ENCODE peak calls at places on chromosome 2, in five cellular contexts. One of them, this sample, is unnamed.

GRCh38 chr2:44549099-44549471 is 187.3 kb downstream of the CAMKMT start:
- DNase-seq in IMR-90: peak; percentile 78
- DNase-seq in H1: no peak
- DNase-seq in neuronal stem cell: no peak
- DNase-seq in mesenchymal stem cell: peak; percentile 67
- DNase-seq in this sample: peak; percentile 74

GRCh38 chr2:14492920-14493503 is 139.5 kb upstream of the LRATD1 start:
- DNase-seq in IMR-90: peak; percentile 96
- DNase-seq in H1: no peak
- DNase-seq in neuronal stem cell: peak; percentile 38
- DNase-seq in mesenchymal stem cell: peak; percentile 78
- DNase-seq in this sample: peak; percentile 29

GRCh38 chr2:241142593-241142992 is 6.7 kb downstream of the PASK start:
- DNase-seq in IMR-90: no peak
- DNase-seq in H1: no peak
- DNase-seq in neuronal stem cell: no peak
- DNase-seq in mesenchymal stem cell: no peak
- DNase-seq in this sample: no peak

GRCh38 chr2:220660277-220661155 is 911.6 kb downstream of the EPHA4 start:
- DNase-seq in IMR-90: no peak
- DNase-seq in H1: no peak
- DNase-seq in neuronal stem cell: no peak
- DNase-seq in mesenchymal stem cell: no peak
- DNase-seq in this sample: no peak

GRCh38 chr2:100786297-100786658 is 33.7 kb upstream of the NPAS2 start:
- DNase-seq in IMR-90: peak; percentile 82
- DNase-seq in H1: no peak
- DNase-seq in neuronal stem cell: no peak
- DNase-seq in mesenchymal stem cell: peak; percentile 34
- DNase-seq in this sample: no peak

GRCh38 chr2:112547333-112547732 is 5.1 kb downstream of the POLR1B start:
- DNase-seq in IMR-90: peak; percentile 67
- DNase-seq in H1: no peak
- DNase-seq in neuronal stem cell: no peak
- DNase-seq in mesenchymal stem cell: peak; percentile 22
- DNase-seq in this sample: no peak

GRCh38 chr2:241561811-241562210 is 3.3 kb downstream of the BOK start:
- DNase-seq in IMR-90: peak; percentile 80
- DNase-seq in H1: no peak
- DNase-seq in neuronal stem cell: no peak
- DNase-seq in mesenchymal stem cell: peak; percentile 67
- DNase-seq in this sample: peak; percentile 39

GRCh38 chr2:225244933-225245332 is 154.6 kb upstream of the NYAP2 start:
- DNase-seq in IMR-90: no peak
- DNase-seq in H1: no peak
- DNase-seq in neuronal stem cell: no peak
- DNase-seq in mesenchymal stem cell: no peak
- DNase-seq in this sample: no peak

GRCh38 chr2:239956818-239957261 is 68.3 kb downstream of the NDUFA10 start:
- DNase-seq in IMR-90: no peak
- DNase-seq in H1: no peak
- DNase-seq in neuronal stem cell: no peak
- DNase-seq in mesenchymal stem cell: no peak
- DNase-seq in this sample: no peak

GRCh38 chr2:54924121-54924520 is 126.1 kb downstream of the RTN4 start:
- DNase-seq in IMR-90: no peak
- DNase-seq in H1: no peak
- DNase-seq in neuronal stem cell: no peak
- DNase-seq in mesenchymal stem cell: no peak
- DNase-seq in this sample: no peak

GRCh38 chr2:174892546-174892945 is 112.6 kb downstream of the CHN1 start:
- DNase-seq in IMR-90: no peak
- DNase-seq in H1: no peak
- DNase-seq in neuronal stem cell: no peak
- DNase-seq in mesenchymal stem cell: no peak
- DNase-seq in this sample: no peak

GRCh38 chr2:11329759-11330158 is 14.7 kb downstream of the ROCK2 start:
- DNase-seq in IMR-90: peak; percentile 68
- DNase-seq in H1: no peak
- DNase-seq in neuronal stem cell: no peak
- DNase-seq in mesenchymal stem cell: no peak
- DNase-seq in this sample: no peak

GRCh38 chr2:234771985-234772774 is 179.6 kb upstream of the SH3BP4 start:
- DNase-seq in IMR-90: peak; percentile 27
- DNase-seq in H1: no peak
- DNase-seq in neuronal stem cell: no peak
- DNase-seq in mesenchymal stem cell: peak; percentile 55
- DNase-seq in this sample: peak; percentile 40

GRCh38 chr2:232293191-232293590 is 85.4 kb upstream of the ALPP start:
- DNase-seq in IMR-90: no peak
- DNase-seq in H1: no peak
- DNase-seq in neuronal stem cell: no peak
- DNase-seq in mesenchymal stem cell: no peak
- DNase-seq in this sample: peak; percentile 56

GRCh38 chr2:242031481-242032019 is 162.0 kb downstream of the RTP5 start:
- DNase-seq in IMR-90: peak; percentile 95
- DNase-seq in H1: peak; percentile 14
- DNase-seq in neuronal stem cell: no peak
- DNase-seq in mesenchymal stem cell: peak; percentile 91
- DNase-seq in this sample: no peak

GRCh38 chr2:240604291-240604938 is 17.9 kb downstream of the CAPN10 start:
- DNase-seq in IMR-90: peak; percentile 49
- DNase-seq in H1: no peak
- DNase-seq in neuronal stem cell: no peak
- DNase-seq in mesenchymal stem cell: peak; percentile 73
- DNase-seq in this sample: peak; percentile 65

GRCh38 chr2:237888389-237888788 is 29.0 kb downstream of the RAMP1 start:
- DNase-seq in IMR-90: peak; percentile 85
- DNase-seq in H1: no peak
- DNase-seq in neuronal stem cell: no peak
- DNase-seq in mesenchymal stem cell: peak; percentile 79
- DNase-seq in this sample: no peak

GRCh38 chr2:167929461-167929860 is 317.9 kb downstream of the STK39 start:
- DNase-seq in IMR-90: no peak
- DNase-seq in H1: no peak
- DNase-seq in neuronal stem cell: no peak
- DNase-seq in mesenchymal stem cell: no peak
- DNase-seq in this sample: no peak

GRCh38 chr2:1717129-1717528 is 27.2 kb downstream of the PXDN start:
- DNase-seq in IMR-90: no peak
- DNase-seq in H1: no peak
- DNase-seq in neuronal stem cell: no peak
- DNase-seq in mesenchymal stem cell: no peak
- DNase-seq in this sample: peak; percentile 53

GRCh38 chr2:191086707-191087106 is 64.1 kb downstream of the STAT4 start:
- DNase-seq in IMR-90: no peak
- DNase-seq in H1: no peak
- DNase-seq in neuronal stem cell: no peak
- DNase-seq in mesenchymal stem cell: no peak
- DNase-seq in this sample: no peak

DNA sequence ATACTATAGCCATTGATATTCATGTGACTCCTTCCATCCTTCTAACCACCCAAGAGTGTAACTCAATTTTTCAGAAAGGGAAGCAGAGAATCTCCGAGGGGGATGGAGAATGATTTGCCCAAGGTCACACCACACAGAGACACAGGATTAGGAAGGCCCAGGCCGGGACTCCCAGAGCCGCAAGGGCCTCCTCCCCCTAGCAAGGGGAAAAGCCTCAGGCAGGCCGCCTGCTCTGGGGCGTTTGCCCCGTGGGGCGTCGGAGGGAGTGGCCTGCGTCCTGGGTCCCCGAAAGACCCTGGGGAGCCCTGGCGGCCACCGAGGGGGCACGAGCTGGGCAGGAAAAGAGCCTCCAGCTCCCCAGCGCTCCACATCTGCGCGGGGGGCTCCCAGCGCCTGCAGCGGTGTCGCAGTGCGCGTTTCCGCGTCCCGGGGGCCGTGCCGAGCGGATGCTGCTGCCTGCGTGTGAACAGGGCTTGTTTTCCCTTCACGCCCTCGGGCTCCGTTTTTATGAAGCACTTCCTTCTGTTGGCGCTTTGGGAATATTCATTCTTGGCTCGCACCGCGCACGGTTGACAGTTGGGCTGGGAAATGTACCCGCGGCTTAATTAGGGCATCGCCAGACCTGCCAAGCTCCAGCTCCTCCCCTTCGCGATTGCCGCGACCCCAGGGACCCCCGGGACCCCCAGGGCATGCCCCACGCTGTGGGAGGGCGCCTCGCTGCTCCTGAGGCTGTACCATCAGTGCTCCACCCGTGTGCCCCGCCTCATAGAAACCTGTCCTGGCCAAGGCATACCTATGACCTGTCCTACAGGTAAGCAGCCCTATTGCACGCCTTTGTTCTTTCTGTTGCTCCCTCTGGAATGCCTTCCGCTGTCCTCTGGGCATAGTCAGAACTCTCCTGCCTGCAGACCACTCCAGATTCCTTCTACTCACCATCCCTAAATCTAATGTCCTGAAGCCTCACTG is 158.9 kb upstream of the GLI2 start:
- DNase-seq in IMR-90: peak; percentile 16
- DNase-seq in H1: no peak
- DNase-seq in neuronal stem cell: no peak
- DNase-seq in mesenchymal stem cell: no peak
- DNase-seq in this sample: no peak
- H3K4me2 ChIP-seq in IMR-90: peak overlapping the region; percentile 14
- H3K4me2 ChIP-seq in H1: peak overlapping the region; percentile 67
- H3K4me2 ChIP-seq in neuronal stem cell: no peak overlapping the region
- H3K4me2 ChIP-seq in mesenchymal stem cell: no peak overlapping the region
- H3K4me2 ChIP-seq in this sample: no peak overlapping the region

GRCh38 chr2:26396734-26397298 is 4.9 kb upstream of the DRC1 start:
- DNase-seq in IMR-90: no peak
- DNase-seq in H1: no peak
- DNase-seq in neuronal stem cell: no peak
- DNase-seq in mesenchymal stem cell: no peak
- DNase-seq in this sample: no peak

GRCh38 chr2:26400723-26401122 is 997 bp upstream of the DRC1 start:
- DNase-seq in IMR-90: no peak
- DNase-seq in H1: no peak
- DNase-seq in neuronal stem cell: no peak
- DNase-seq in mesenchymal stem cell: no peak
- DNase-seq in this sample: no peak

GRCh38 chr2:26407517-26407916 is 5.8 kb downstream of the DRC1 start:
- DNase-seq in IMR-90: no peak
- DNase-seq in H1: no peak
- DNase-seq in neuronal stem cell: no peak
- DNase-seq in mesenchymal stem cell: no peak
- DNase-seq in this sample: no peak

GRCh38 chr2:26399781-26400376 is 1.8 kb upstream of the DRC1 start:
- DNase-seq in IMR-90: no peak
- DNase-seq in H1: no peak
- DNase-seq in neuronal stem cell: no peak
- DNase-seq in mesenchymal stem cell: no peak
- DNase-seq in this sample: no peak

DNA sequence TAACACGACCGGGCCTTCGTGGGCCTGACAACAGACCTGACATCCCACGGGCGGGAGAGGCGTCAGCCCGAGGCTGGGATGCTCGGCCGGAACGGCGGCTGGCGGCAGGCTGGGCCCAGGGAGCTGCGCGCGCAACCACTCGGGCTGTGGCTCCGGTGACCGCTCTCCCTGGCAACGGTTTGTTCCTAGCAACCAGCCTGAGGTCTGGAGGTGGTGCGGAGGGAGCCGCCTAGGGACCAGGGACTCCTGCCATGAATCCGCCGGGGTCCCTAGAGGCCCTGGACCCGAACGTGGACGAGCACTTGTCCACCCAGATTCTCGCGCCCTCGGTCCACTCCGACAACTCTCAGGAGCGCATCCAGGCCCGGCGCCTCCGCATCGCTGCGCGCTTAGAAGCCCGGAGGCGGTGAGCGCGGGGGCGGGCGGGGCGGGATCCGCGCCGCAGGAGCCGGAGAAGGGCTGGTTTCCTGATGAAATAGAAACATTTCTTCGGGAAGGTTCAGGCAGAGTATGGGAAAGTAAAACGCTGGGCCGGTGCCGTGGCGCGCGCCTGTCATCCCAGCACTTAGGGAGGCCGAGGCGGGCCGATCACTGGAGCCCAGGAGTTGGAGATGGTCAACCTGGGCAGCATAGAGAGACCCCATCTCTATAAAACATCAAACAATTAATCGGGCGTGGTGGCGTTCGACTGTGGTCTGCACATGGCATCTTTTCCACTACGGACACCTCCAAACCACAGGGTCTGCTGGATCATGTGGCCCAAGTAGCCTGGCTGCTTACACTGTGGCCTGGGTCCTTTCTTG is at the start of gene DRC1:
- DNase-seq in IMR-90: peak; percentile 67
- DNase-seq in H1: peak; percentile 95
- DNase-seq in neuronal stem cell: peak; percentile 84
- DNase-seq in mesenchymal stem cell: peak; percentile 88
- DNase-seq in this sample: peak; percentile 96
- H3K4me3 ChIP-seq in IMR-90: peak within 1 kb of the TSS; percentile 71
- H3K4me3 ChIP-seq in H1: peak within 1 kb of the TSS; percentile 73
- H3K4me3 ChIP-seq in neuronal stem cell: peak within 1 kb of the TSS; percentile 49
- H3K4me3 ChIP-seq in mesenchymal stem cell: peak within 1 kb of the TSS; percentile 52
- H3K4me3 ChIP-seq in this sample: peak within 1 kb of the TSS; percentile 16

GRCh38 chr2:179614121-179614520 is 247.3 kb downstream of the ZNF385B start:
- DNase-seq in IMR-90: peak; percentile 40
- DNase-seq in H1: no peak
- DNase-seq in neuronal stem cell: no peak
- DNase-seq in mesenchymal stem cell: no peak
- DNase-seq in this sample: no peak

GRCh38 chr2:179613299-179613651 is 248.1 kb downstream of the ZNF385B start:
- DNase-seq in IMR-90: no peak
- DNase-seq in H1: no peak
- DNase-seq in neuronal stem cell: no peak
- DNase-seq in mesenchymal stem cell: no peak
- DNase-seq in this sample: no peak

GRCh38 chr2:179612108-179612507 is 249.3 kb downstream of the ZNF385B start:
- DNase-seq in IMR-90: peak; percentile 75
- DNase-seq in H1: no peak
- DNase-seq in neuronal stem cell: no peak
- DNase-seq in mesenchymal stem cell: peak; percentile 67
- DNase-seq in this sample: peak; percentile 64

GRCh38 chr2:179613701-179614100 is 247.7 kb downstream of the ZNF385B start:
- DNase-seq in IMR-90: peak; percentile 23
- DNase-seq in H1: no peak
- DNase-seq in neuronal stem cell: no peak
- DNase-seq in mesenchymal stem cell: no peak
- DNase-seq in this sample: no peak

GRCh38 chr2:179612591-179613298 is 248.7 kb downstream of the ZNF385B start:
- DNase-seq in IMR-90: no peak
- DNase-seq in H1: no peak
- DNase-seq in neuronal stem cell: no peak
- DNase-seq in mesenchymal stem cell: no peak
- DNase-seq in this sample: peak; percentile 68
- H2BK5ac ChIP-seq in IMR-90: peak overlapping the region; percentile 52
- H2BK5ac ChIP-seq in H1: no peak overlapping the region
- H2BK5ac ChIP-seq in neuronal stem cell: no peak overlapping the region
- H2BK5ac ChIP-seq in mesenchymal stem cell: no peak overlapping the region
- H2BK5ac ChIP-seq in this sample: no peak overlapping the region

DNA sequence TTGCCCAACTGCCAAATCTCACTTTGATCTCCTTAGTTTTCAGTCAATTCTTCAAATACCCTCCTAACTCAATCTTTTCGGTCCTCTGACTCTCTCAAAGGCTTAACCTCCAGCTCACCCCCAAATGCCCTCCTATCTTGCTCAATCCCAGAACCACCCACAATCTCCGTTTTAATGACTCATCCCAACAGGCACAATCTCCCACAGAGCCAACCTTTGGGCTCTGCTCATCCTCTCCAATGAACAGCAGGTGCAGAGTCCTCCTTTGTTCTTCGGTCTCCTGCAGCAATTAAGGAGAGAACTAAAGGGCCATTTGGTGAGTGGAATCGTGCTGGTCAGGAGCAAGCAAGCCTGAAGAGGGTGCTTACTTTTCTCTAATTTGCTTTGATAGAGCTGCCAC is 366.1 kb upstream of the CRIM1 start:
- DNase-seq in IMR-90: no peak
- DNase-seq in H1: no peak
- DNase-seq in neuronal stem cell: peak; percentile 46
- DNase-seq in mesenchymal stem cell: no peak
- DNase-seq in this sample: peak; percentile 23
- H3K4me2 ChIP-seq in IMR-90: no peak overlapping the region
- H3K4me2 ChIP-seq in H1: no peak overlapping the region
- H3K4me2 ChIP-seq in neuronal stem cell: peak overlapping the region; percentile 21
- H3K4me2 ChIP-seq in mesenchymal stem cell: no peak overlapping the region
- H3K4me2 ChIP-seq in this sample: no peak overlapping the region